ENCODE peak calls at places on chromosomes 16 and 17, in nine cellular contexts. One of them, this sample, is unnamed.
A peak's percentile ranks its signal among the peaks of the same experiment; 100 is the strongest.

GRCh38 chr16:2883027-2883846 is at the start of gene FLYWCH2:
- DNase-seq in heart right ventricle: peak; percentile 98
- DNase-seq in IMR-90: peak; percentile 93
- DNase-seq in Panc1: peak; percentile 89
- DNase-seq in stomach: peak; percentile 100
- DNase-seq in ovary: peak; percentile 100
- DNase-seq in suprapubic skin: peak; percentile 98
- DNase-seq in HCT116: peak; percentile 91
- DNase-seq in tibial artery: peak; percentile 99
- DNase-seq in this sample: peak; percentile 97

GRCh38 chr16:70529051-70529777 is 5.6 kb downstream of the SF3B3 start:
- DNase-seq in IMR-90: peak; percentile 79
- DNase-seq in HCT116: peak; percentile 15
- DNase-seq in ovary: no peak
- DNase-seq in tibial artery: no peak
- DNase-seq in heart right ventricle: no peak
- DNase-seq in stomach: no peak
- DNase-seq in suprapubic skin: no peak
- DNase-seq in Panc1: no peak
- DNase-seq in this sample: no peak

GRCh38 chr16:8816967-8817662 is 19.5 kb downstream of the PMM2 start:
- DNase-seq in IMR-90: peak; percentile 35
- DNase-seq in tibial artery: no peak
- DNase-seq in ovary: no peak
- DNase-seq in suprapubic skin: no peak
- DNase-seq in Panc1: no peak
- DNase-seq in HCT116: no peak
- DNase-seq in stomach: no peak
- DNase-seq in heart right ventricle: no peak
- DNase-seq in this sample: no peak

GRCh38 chr17:76472726-76473125 is 5.3 kb downstream of the AANAT start:
- DNase-seq in heart right ventricle: no peak
- DNase-seq in stomach: no peak
- DNase-seq in suprapubic skin: no peak
- DNase-seq in HCT116: no peak
- DNase-seq in tibial artery: no peak
- DNase-seq in IMR-90: no peak
- DNase-seq in Panc1: no peak
- DNase-seq in ovary: no peak
- DNase-seq in this sample: no peak

GRCh38 chr17:19409509-19409908 is 1.5 kb upstream of the RNF112 start:
- DNase-seq in IMR-90: peak; percentile 91
- DNase-seq in stomach: no peak
- DNase-seq in heart right ventricle: no peak
- DNase-seq in Panc1: no peak
- DNase-seq in ovary: no peak
- DNase-seq in suprapubic skin: no peak
- DNase-seq in HCT116: peak; percentile 64
- DNase-seq in tibial artery: no peak
- DNase-seq in this sample: no peak

GRCh38 chr17:73360961-73361761 is 49.4 kb upstream of the CDC42EP4 start:
- DNase-seq in heart right ventricle: no peak
- DNase-seq in HCT116: no peak
- DNase-seq in suprapubic skin: no peak
- DNase-seq in Panc1: no peak
- DNase-seq in tibial artery: no peak
- DNase-seq in stomach: no peak
- DNase-seq in IMR-90: no peak
- DNase-seq in ovary: no peak
- DNase-seq in this sample: no peak

GRCh38 chr16:46920402-46921068 is 36.4 kb downstream of the GPT2 start:
- DNase-seq in heart right ventricle: no peak
- DNase-seq in Panc1: no peak
- DNase-seq in tibial artery: no peak
- DNase-seq in suprapubic skin: no peak
- DNase-seq in ovary: no peak
- DNase-seq in stomach: peak; percentile 95
- DNase-seq in HCT116: peak; percentile 10
- DNase-seq in IMR-90: no peak
- DNase-seq in this sample: no peak

GRCh38 chr16:57123969-57124674 is 31.7 kb downstream of the CPNE2 start:
- DNase-seq in heart right ventricle: no peak
- DNase-seq in HCT116: no peak
- DNase-seq in suprapubic skin: no peak
- DNase-seq in stomach: no peak
- DNase-seq in IMR-90: no peak
- DNase-seq in ovary: no peak
- DNase-seq in Panc1: no peak
- DNase-seq in tibial artery: no peak
- DNase-seq in this sample: no peak

GRCh38 chr17:56028837-56029236 is 124.4 kb upstream of the ANKFN1 start:
- DNase-seq in heart right ventricle: no peak
- DNase-seq in Panc1: no peak
- DNase-seq in ovary: no peak
- DNase-seq in HCT116: no peak
- DNase-seq in IMR-90: no peak
- DNase-seq in stomach: no peak
- DNase-seq in tibial artery: no peak
- DNase-seq in suprapubic skin: no peak
- DNase-seq in this sample: no peak

GRCh38 chr16:9334091-9334490 is 242.6 kb downstream of the HAPSTR1 start:
- DNase-seq in ovary: no peak
- DNase-seq in tibial artery: no peak
- DNase-seq in suprapubic skin: no peak
- DNase-seq in stomach: no peak
- DNase-seq in IMR-90: no peak
- DNase-seq in Panc1: no peak
- DNase-seq in heart right ventricle: no peak
- DNase-seq in HCT116: no peak
- DNase-seq in this sample: no peak

GRCh38 chr17:77863814-77864161 is 94.7 kb upstream of the TNRC6C start:
- DNase-seq in HCT116: no peak
- DNase-seq in stomach: no peak
- DNase-seq in suprapubic skin: no peak
- DNase-seq in heart right ventricle: peak; percentile 62
- DNase-seq in Panc1: no peak
- DNase-seq in ovary: no peak
- DNase-seq in IMR-90: no peak
- DNase-seq in tibial artery: peak; percentile 65
- DNase-seq in this sample: no peak

GRCh38 chr17:77862890-77863813 is 95.4 kb upstream of the TNRC6C start:
- DNase-seq in suprapubic skin: no peak
- DNase-seq in ovary: no peak
- DNase-seq in IMR-90: no peak
- DNase-seq in HCT116: no peak
- DNase-seq in tibial artery: peak; percentile 57
- DNase-seq in heart right ventricle: no peak
- DNase-seq in stomach: no peak
- DNase-seq in Panc1: no peak
- DNase-seq in this sample: no peak

GRCh38 chr17:77864234-77865108 is 94.0 kb upstream of the TNRC6C start:
- DNase-seq in Panc1: no peak
- DNase-seq in tibial artery: peak; percentile 60
- DNase-seq in heart right ventricle: no peak
- DNase-seq in stomach: no peak
- DNase-seq in ovary: no peak
- DNase-seq in HCT116: no peak
- DNase-seq in IMR-90: no peak
- DNase-seq in suprapubic skin: no peak
- DNase-seq in this sample: no peak

GRCh38 chr17:77865716-77866115 is 92.8 kb upstream of the TNRC6C start:
- DNase-seq in suprapubic skin: no peak
- DNase-seq in heart right ventricle: no peak
- DNase-seq in ovary: no peak
- DNase-seq in Panc1: no peak
- DNase-seq in stomach: no peak
- DNase-seq in tibial artery: peak; percentile 31
- DNase-seq in IMR-90: no peak
- DNase-seq in HCT116: no peak
- DNase-seq in this sample: no peak

DNA sequence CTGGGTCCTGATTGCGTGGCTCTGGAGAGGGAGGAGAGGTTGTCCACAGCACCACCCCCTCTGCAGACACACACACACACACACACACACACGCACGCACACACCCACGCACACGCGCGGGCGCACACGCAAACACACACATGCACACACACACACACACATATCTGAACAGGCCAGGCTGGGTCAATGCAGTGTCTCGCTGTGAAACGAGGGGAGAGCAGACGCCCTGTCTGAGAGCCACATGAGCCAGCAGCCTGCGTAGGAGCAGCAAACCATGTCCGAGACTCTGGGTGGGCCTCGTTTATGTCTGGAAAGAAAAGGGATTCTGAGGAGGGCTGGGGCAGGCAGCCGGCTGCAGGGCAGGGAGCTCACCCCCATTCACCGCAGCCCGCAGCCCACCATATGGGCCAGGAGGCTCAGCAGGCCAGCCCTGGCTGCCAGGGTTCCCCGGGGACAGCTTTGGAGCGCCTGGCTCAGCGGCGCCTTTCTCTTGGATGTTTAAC is 93.3 kb upstream of the TNRC6C start:
- DNase-seq in Panc1: no peak
- DNase-seq in suprapubic skin: no peak
- DNase-seq in tibial artery: peak; percentile 61
- DNase-seq in IMR-90: no peak
- DNase-seq in ovary: no peak
- DNase-seq in stomach: no peak
- DNase-seq in heart right ventricle: peak; percentile 38
- DNase-seq in HCT116: no peak
- DNase-seq in this sample: no peak
- H3K27ac ChIP-seq in Panc1: no peak overlapping the region
- H3K27ac ChIP-seq in suprapubic skin: peak overlapping the region; percentile 31
- H3K27ac ChIP-seq in tibial artery: peak overlapping the region; percentile 49
- H3K27ac ChIP-seq in IMR-90: no peak overlapping the region
- H3K27ac ChIP-seq in ovary: no peak overlapping the region
- H3K27ac ChIP-seq in stomach: no peak overlapping the region
- H3K27ac ChIP-seq in heart right ventricle: peak overlapping the region; percentile 50
- H3K27ac ChIP-seq in HCT116: no peak overlapping the region
- H3K27ac ChIP-seq in this sample: no peak overlapping the region

DNA sequence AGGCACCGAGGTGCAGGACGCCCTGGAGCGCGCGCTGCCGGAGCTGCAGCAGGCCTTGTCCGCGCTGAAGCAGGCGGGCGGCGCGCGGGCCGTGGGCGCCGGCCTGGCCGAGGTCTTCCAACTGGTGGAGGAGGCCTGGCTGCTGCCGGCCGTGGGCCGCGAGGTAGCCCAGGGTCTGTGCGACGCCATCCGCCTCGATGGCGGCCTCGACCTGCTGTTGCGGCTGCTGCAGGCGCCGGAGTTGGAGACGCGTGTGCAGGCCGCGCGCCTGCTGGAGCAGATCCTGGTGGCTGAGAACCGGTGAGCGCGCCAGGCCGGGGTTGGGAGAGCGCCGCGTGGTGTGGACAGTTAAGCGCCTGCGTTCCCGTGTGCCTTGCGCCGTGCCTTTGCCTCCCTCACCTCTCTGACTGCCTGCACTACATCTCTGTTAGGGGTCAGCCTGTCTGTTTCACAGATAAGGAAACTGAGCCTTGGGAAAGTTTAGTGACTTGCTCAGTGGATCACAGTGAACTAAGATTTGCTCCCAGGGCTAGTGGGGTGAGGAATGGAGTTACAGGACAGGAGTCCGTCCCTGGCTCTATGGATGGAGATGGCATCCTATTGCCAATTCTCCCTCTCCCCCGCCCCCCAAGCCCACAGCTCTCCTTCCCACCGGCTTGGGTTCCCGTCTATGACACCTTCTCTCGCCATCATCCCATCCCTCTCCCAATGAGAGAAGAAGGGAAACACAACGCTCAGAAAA is 880 bp downstream of the SARM1 start:
- DNase-seq in tibial artery: no peak
- DNase-seq in HCT116: no peak
- DNase-seq in suprapubic skin: no peak
- DNase-seq in stomach: no peak
- DNase-seq in ovary: peak; percentile 48
- DNase-seq in IMR-90: peak; percentile 30
- DNase-seq in Panc1: no peak
- DNase-seq in heart right ventricle: no peak
- DNase-seq in this sample: no peak
- TF ChIP-seq CTCF in tibial artery: no peak
- TF ChIP-seq CTCF in HCT116: no peak
- TF ChIP-seq CTCF in suprapubic skin: no peak
- TF ChIP-seq CTCF in stomach: no peak
- TF ChIP-seq CTCF in ovary: no peak
- TF ChIP-seq CTCF in IMR-90: no peak
- TF ChIP-seq CTCF in Panc1: no peak
- TF ChIP-seq CTCF in heart right ventricle: no peak
- TF ChIP-seq CTCF in this sample: no peak

GRCh38 chr17:36932383-36933173 is 4.7 kb upstream of the LHX1 start:
- DNase-seq in IMR-90: no peak
- DNase-seq in heart right ventricle: no peak
- DNase-seq in tibial artery: no peak
- DNase-seq in stomach: no peak
- DNase-seq in Panc1: no peak
- DNase-seq in HCT116: no peak
- DNase-seq in ovary: no peak
- DNase-seq in suprapubic skin: no peak
- DNase-seq in this sample: no peak
- H3K4me3 ChIP-seq in IMR-90: no peak overlapping the region
- H3K4me3 ChIP-seq in heart right ventricle: peak overlapping the region; percentile 20
- H3K4me3 ChIP-seq in tibial artery: no peak overlapping the region
- H3K4me3 ChIP-seq in stomach: peak overlapping the region; percentile 39
- H3K4me3 ChIP-seq in Panc1: no peak overlapping the region
- H3K4me3 ChIP-seq in HCT116: no peak overlapping the region
- H3K4me3 ChIP-seq in ovary: no peak overlapping the region
- H3K4me3 ChIP-seq in suprapubic skin: peak overlapping the region; percentile 34
- H3K4me3 ChIP-seq in this sample: no peak overlapping the region

GRCh38 chr17:80189611-80190010 is 19.8 kb downstream of the CARD14 start:
- DNase-seq in tibial artery: no peak
- DNase-seq in IMR-90: no peak
- DNase-seq in suprapubic skin: no peak
- DNase-seq in stomach: no peak
- DNase-seq in HCT116: no peak
- DNase-seq in ovary: no peak
- DNase-seq in Panc1: no peak
- DNase-seq in heart right ventricle: no peak
- DNase-seq in this sample: no peak

GRCh38 chr17:80192268-80192667 is 22.4 kb downstream of the CARD14 start:
- DNase-seq in heart right ventricle: peak; percentile 43
- DNase-seq in ovary: no peak
- DNase-seq in Panc1: no peak
- DNase-seq in IMR-90: no peak
- DNase-seq in suprapubic skin: no peak
- DNase-seq in HCT116: no peak
- DNase-seq in stomach: no peak
- DNase-seq in tibial artery: no peak
- DNase-seq in this sample: no peak

GRCh38 chr17:80191720-80192265 is 22.0 kb downstream of the CARD14 start:
- DNase-seq in heart right ventricle: peak; percentile 24
- DNase-seq in IMR-90: no peak
- DNase-seq in HCT116: no peak
- DNase-seq in Panc1: no peak
- DNase-seq in suprapubic skin: no peak
- DNase-seq in stomach: no peak
- DNase-seq in tibial artery: no peak
- DNase-seq in ovary: no peak
- DNase-seq in this sample: no peak

GRCh38 chr17:80190716-80191115 is 20.9 kb downstream of the CARD14 start:
- DNase-seq in tibial artery: no peak
- DNase-seq in suprapubic skin: no peak
- DNase-seq in IMR-90: no peak
- DNase-seq in stomach: no peak
- DNase-seq in HCT116: no peak
- DNase-seq in heart right ventricle: no peak
- DNase-seq in ovary: no peak
- DNase-seq in Panc1: no peak
- DNase-seq in this sample: no peak

GRCh38 chr17:80191192-80191591 is 21.4 kb downstream of the CARD14 start:
- DNase-seq in ovary: no peak
- DNase-seq in Panc1: no peak
- DNase-seq in stomach: no peak
- DNase-seq in HCT116: no peak
- DNase-seq in tibial artery: no peak
- DNase-seq in suprapubic skin: no peak
- DNase-seq in IMR-90: no peak
- DNase-seq in heart right ventricle: no peak
- DNase-seq in this sample: no peak
- H3K27ac ChIP-seq in ovary: no peak overlapping the region
- H3K27ac ChIP-seq in Panc1: no peak overlapping the region
- H3K27ac ChIP-seq in stomach: no peak overlapping the region
- H3K27ac ChIP-seq in HCT116: no peak overlapping the region
- H3K27ac ChIP-seq in tibial artery: no peak overlapping the region
- H3K27ac ChIP-seq in suprapubic skin: no peak overlapping the region
- H3K27ac ChIP-seq in IMR-90: no peak overlapping the region
- H3K27ac ChIP-seq in heart right ventricle: no peak overlapping the region
- H3K27ac ChIP-seq in this sample: no peak overlapping the region